ENCODE peak calls at places on chromosomes 12 and 14, in ten cellular contexts. U, X, N, F, T, P, O, B, Q and D are unnamed samples.

GRCh38 chr14:52069617-52070431 is 965 bp upstream of the NID2 start:
- DNase-seq in U (peak), X (no peak), N (no peak), F (peak), T (peak), P (peak), O (no peak), B (no peak), Q (no peak), D (no peak)

GRCh38 chr12:95440401-95440800 is 33.6 kb upstream of the METAP2 start:
- DNase-seq in U (no peak), X (no peak), N (no peak), F (no peak), T (peak), P (no peak), O (no peak), B (no peak), Q (no peak), D (no peak)

GRCh38 chr12:57224973-57225679 is 4.4 kb upstream of the SHMT2 start:
- DNase-seq in U (no peak), X (no peak), N (peak), F (peak), T (no peak), P (peak), O (no peak), B (peak), Q (no peak), D (no peak)

GRCh38 chr14:101072531-101072930 is 169.0 kb upstream of the RTL1 start:
- DNase-seq in U (no peak), X (no peak), N (no peak), F (no peak), T (peak), P (no peak), O (no peak), B (peak), Q (no peak), D (peak)

GRCh38 chr12:113850309-113851056 is 115.6 kb downstream of the RBM19 start:
- DNase-seq in U (no peak), X (no peak), N (no peak), F (no peak), T (peak), P (peak), O (no peak), B (no peak), Q (no peak), D (no peak)

GRCh38 chr14:74525361-74525851 is 31.8 kb downstream of the ISCA2 start:
- DNase-seq in U (no peak), X (no peak), N (no peak), F (no peak), T (peak), P (peak), O (no peak), B (no peak), Q (no peak), D (no peak)

GRCh38 chr12:104435765-104436164 is 21.0 kb upstream of the CHST11 start:
- DNase-seq in U (no peak), X (no peak), N (no peak), F (no peak), T (no peak), P (no peak), O (no peak), B (no peak), Q (no peak), D (no peak)

GRCh38 chr12:102503871-102504270 is 23.5 kb upstream of the IGF1 start:
- DNase-seq in U (no peak), X (no peak), N (no peak), F (no peak), T (no peak), P (no peak), O (no peak), B (no peak), Q (no peak), D (no peak)

GRCh38 chr12:118370601-118371000 is 2.1 kb downstream of the TAOK3 start:
- DNase-seq in U (no peak), X (no peak), N (no peak), F (no peak), T (no peak), P (no peak), O (no peak), B (no peak), Q (no peak), D (no peak)

GRCh38 chr12:47360771-47361388 is 281.1 kb upstream of the AMIGO2 start:
- DNase-seq in U (no peak), X (peak), N (peak), F (no peak), T (peak), P (no peak), O (no peak), B (no peak), Q (no peak), D (no peak)

GRCh38 chr14:57487771-57488170 is 5.9 kb downstream of the CCDC198 start:
- DNase-seq in U (no peak), X (no peak), N (no peak), F (no peak), T (peak), P (no peak), O (no peak), B (no peak), Q (no peak), D (no peak)

GRCh38 chr12:18108611-18109010 is 18.6 kb upstream of the RERGL start:
- DNase-seq in U (no peak), X (no peak), N (no peak), F (no peak), T (no peak), P (no peak), O (no peak), B (no peak), Q (no peak), D (no peak)